ENCODE peak calls at places on chromosomes 12 and 14, in five cellular contexts. One of them, this sample, is unnamed.
A peak's percentile ranks its signal among the peaks of the same experiment; 100 is the strongest.

GRCh38 chr12:127712561-127712960 is 554.4 kb upstream of the TMEM132C start:
- DNase-seq in dermis blood vessel endothelial cell: no peak
- DNase-seq in left cardiac atrium: no peak
- DNase-seq in GDM1: no peak
- DNase-seq in non-pigmented ciliary epithelial cell: no peak
- DNase-seq in this sample: no peak

GRCh38 chr12:119096429-119097202 is 82.1 kb upstream of the HSPB8 start:
- DNase-seq in GDM1: no peak
- DNase-seq in non-pigmented ciliary epithelial cell: no peak
- DNase-seq in dermis blood vessel endothelial cell: no peak
- DNase-seq in left cardiac atrium: no peak
- DNase-seq in this sample: no peak

GRCh38 chr12:98352218-98352811 is 163.1 kb upstream of the TMPO start:
- DNase-seq in GDM1: no peak
- DNase-seq in left cardiac atrium: no peak
- DNase-seq in non-pigmented ciliary epithelial cell: peak; percentile 93
- DNase-seq in dermis blood vessel endothelial cell: peak; percentile 69
- DNase-seq in this sample: no peak

GRCh38 chr14:90651405-90651804 is 164.8 kb downstream of the TTC7B start:
- DNase-seq in GDM1: no peak
- DNase-seq in dermis blood vessel endothelial cell: no peak
- DNase-seq in non-pigmented ciliary epithelial cell: no peak
- DNase-seq in left cardiac atrium: no peak
- DNase-seq in this sample: no peak

GRCh38 chr14:70822706-70823185 is 13.4 kb upstream of the MAP3K9 start:
- DNase-seq in GDM1: no peak
- DNase-seq in dermis blood vessel endothelial cell: no peak
- DNase-seq in left cardiac atrium: peak; percentile 58
- DNase-seq in non-pigmented ciliary epithelial cell: no peak
- DNase-seq in this sample: peak; percentile 67

GRCh38 chr12:124293286-124294003 is 1.4 kb upstream of the RFLNA start:
- DNase-seq in non-pigmented ciliary epithelial cell: no peak
- DNase-seq in left cardiac atrium: no peak
- DNase-seq in GDM1: no peak
- DNase-seq in dermis blood vessel endothelial cell: no peak
- DNase-seq in this sample: no peak

GRCh38 chr14:63777024-63777423 is 49.2 kb upstream of the SGPP1 start:
- DNase-seq in non-pigmented ciliary epithelial cell: peak; percentile 22
- DNase-seq in left cardiac atrium: no peak
- DNase-seq in GDM1: no peak
- DNase-seq in dermis blood vessel endothelial cell: peak; percentile 70
- DNase-seq in this sample: no peak

GRCh38 chr14:53192023-53192422 is 38.9 kb upstream of the DDHD1 start:
- DNase-seq in GDM1: no peak
- DNase-seq in dermis blood vessel endothelial cell: no peak
- DNase-seq in left cardiac atrium: no peak
- DNase-seq in non-pigmented ciliary epithelial cell: no peak
- DNase-seq in this sample: no peak

GRCh38 chr12:131050463-131051154 is 96.9 kb downstream of the ADGRD1 start:
- DNase-seq in non-pigmented ciliary epithelial cell: no peak
- DNase-seq in dermis blood vessel endothelial cell: peak; percentile 2
- DNase-seq in GDM1: no peak
- DNase-seq in left cardiac atrium: no peak
- DNase-seq in this sample: no peak

GRCh38 chr12:130990034-130990433 is 36.3 kb downstream of the ADGRD1 start:
- DNase-seq in non-pigmented ciliary epithelial cell: no peak
- DNase-seq in GDM1: no peak
- DNase-seq in left cardiac atrium: no peak
- DNase-seq in dermis blood vessel endothelial cell: no peak
- DNase-seq in this sample: no peak

GRCh38 chr12:11922361-11922760 is 148.4 kb upstream of the BCL2L14 start:
- DNase-seq in left cardiac atrium: no peak
- DNase-seq in non-pigmented ciliary epithelial cell: no peak
- DNase-seq in GDM1: no peak
- DNase-seq in dermis blood vessel endothelial cell: no peak
- DNase-seq in this sample: no peak

GRCh38 chr12:124786065-124786964 is 77.3 kb downstream of the SCARB1 start:
- DNase-seq in dermis blood vessel endothelial cell: peak; percentile 90
- DNase-seq in GDM1: no peak
- DNase-seq in left cardiac atrium: peak; percentile 90
- DNase-seq in non-pigmented ciliary epithelial cell: no peak
- DNase-seq in this sample: no peak

GRCh38 chr14:104280902-104281767 is 142.7 kb downstream of the KIF26A start:
- DNase-seq in non-pigmented ciliary epithelial cell: no peak
- DNase-seq in dermis blood vessel endothelial cell: no peak
- DNase-seq in GDM1: no peak
- DNase-seq in left cardiac atrium: no peak
- DNase-seq in this sample: no peak

GRCh38 chr14:69943084-69943797 is 64.0 kb downstream of the SMOC1 start:
- DNase-seq in non-pigmented ciliary epithelial cell: no peak
- DNase-seq in dermis blood vessel endothelial cell: no peak
- DNase-seq in left cardiac atrium: no peak
- DNase-seq in GDM1: no peak
- DNase-seq in this sample: no peak

GRCh38 chr12:6193853-6194815 is 6.1 kb upstream of the CD9 start:
- DNase-seq in non-pigmented ciliary epithelial cell: no peak
- DNase-seq in GDM1: peak; percentile 15
- DNase-seq in dermis blood vessel endothelial cell: peak; percentile 65
- DNase-seq in left cardiac atrium: no peak
- DNase-seq in this sample: peak; percentile 47

GRCh38 chr12:104370989-104371870 is 67.7 kb downstream of the EID3 start:
- DNase-seq in left cardiac atrium: no peak
- DNase-seq in non-pigmented ciliary epithelial cell: no peak
- DNase-seq in GDM1: no peak
- DNase-seq in dermis blood vessel endothelial cell: peak; percentile 81
- DNase-seq in this sample: peak; percentile 1

GRCh38 chr12:26845057-26845666 is 12.2 kb upstream of the ITPR2 start:
- DNase-seq in left cardiac atrium: peak; percentile 77
- DNase-seq in dermis blood vessel endothelial cell: peak; percentile 81
- DNase-seq in non-pigmented ciliary epithelial cell: no peak
- DNase-seq in GDM1: no peak
- DNase-seq in this sample: peak; percentile 44

GRCh38 chr14:101037021-101037817 is 133.7 kb upstream of the RTL1 start:
- DNase-seq in GDM1: no peak
- DNase-seq in left cardiac atrium: no peak
- DNase-seq in non-pigmented ciliary epithelial cell: no peak
- DNase-seq in dermis blood vessel endothelial cell: no peak
- DNase-seq in this sample: no peak

GRCh38 chr12:4032906-4033628 is 159.9 kb upstream of the PARP11 start:
- DNase-seq in non-pigmented ciliary epithelial cell: no peak
- DNase-seq in GDM1: no peak
- DNase-seq in left cardiac atrium: no peak
- DNase-seq in dermis blood vessel endothelial cell: no peak
- DNase-seq in this sample: no peak

GRCh38 chr12:66678640-66679268 is at the start of gene GRIP1:
- DNase-seq in left cardiac atrium: no peak
- DNase-seq in non-pigmented ciliary epithelial cell: no peak
- DNase-seq in GDM1: no peak
- DNase-seq in dermis blood vessel endothelial cell: no peak
- DNase-seq in this sample: no peak

GRCh38 chr14:65223636-65224035 is 121.3 kb upstream of the MAX start:
- DNase-seq in dermis blood vessel endothelial cell: no peak
- DNase-seq in GDM1: no peak
- DNase-seq in non-pigmented ciliary epithelial cell: no peak
- DNase-seq in left cardiac atrium: no peak
- DNase-seq in this sample: no peak

GRCh38 chr12:111298583-111299436 is 70.1 kb downstream of the PHETA1 start:
- DNase-seq in non-pigmented ciliary epithelial cell: no peak
- DNase-seq in left cardiac atrium: peak; percentile 44
- DNase-seq in GDM1: no peak
- DNase-seq in dermis blood vessel endothelial cell: peak; percentile 78
- DNase-seq in this sample: peak; percentile 75

GRCh38 chr14:61281911-61282310 is 773 bp upstream of the TMEM30B start:
- DNase-seq in non-pigmented ciliary epithelial cell: no peak
- DNase-seq in GDM1: no peak
- DNase-seq in dermis blood vessel endothelial cell: no peak
- DNase-seq in left cardiac atrium: no peak
- DNase-seq in this sample: no peak

GRCh38 chr12:70759161-70759918 is 122.1 kb upstream of the PTPRB start:
- DNase-seq in dermis blood vessel endothelial cell: no peak
- DNase-seq in left cardiac atrium: no peak
- DNase-seq in GDM1: no peak
- DNase-seq in non-pigmented ciliary epithelial cell: no peak
- DNase-seq in this sample: no peak

GRCh38 chr12:53937596-53938275 is 895 bp upstream of the HOXC13 start:
- DNase-seq in left cardiac atrium: no peak
- DNase-seq in non-pigmented ciliary epithelial cell: no peak
- DNase-seq in dermis blood vessel endothelial cell: no peak
- DNase-seq in GDM1: no peak
- DNase-seq in this sample: no peak

GRCh38 chr12:88111074-88111652 is 30.7 kb downstream of the CEP290 start:
- DNase-seq in non-pigmented ciliary epithelial cell: no peak
- DNase-seq in left cardiac atrium: no peak
- DNase-seq in dermis blood vessel endothelial cell: peak; percentile 68
- DNase-seq in GDM1: no peak
- DNase-seq in this sample: peak; percentile 46

GRCh38 chr12:92845320-92845719 is 83.8 kb downstream of the EEA1 start:
- DNase-seq in dermis blood vessel endothelial cell: no peak
- DNase-seq in GDM1: no peak
- DNase-seq in non-pigmented ciliary epithelial cell: no peak
- DNase-seq in left cardiac atrium: no peak
- DNase-seq in this sample: no peak

GRCh38 chr12:50314629-50315312 is 31.5 kb upstream of the LIMA1 start:
- DNase-seq in GDM1: no peak
- DNase-seq in non-pigmented ciliary epithelial cell: peak; percentile 35
- DNase-seq in left cardiac atrium: no peak
- DNase-seq in dermis blood vessel endothelial cell: peak; percentile 78
- DNase-seq in this sample: peak; percentile 64

GRCh38 chr14:61712137-61712536 is 16.8 kb downstream of the HIF1A start:
- DNase-seq in dermis blood vessel endothelial cell: no peak
- DNase-seq in GDM1: no peak
- DNase-seq in left cardiac atrium: no peak
- DNase-seq in non-pigmented ciliary epithelial cell: no peak
- DNase-seq in this sample: no peak

GRCh38 chr12:119809023-119809422 is 68.1 kb downstream of the CIT start:
- DNase-seq in GDM1: no peak
- DNase-seq in dermis blood vessel endothelial cell: peak; percentile 8
- DNase-seq in non-pigmented ciliary epithelial cell: no peak
- DNase-seq in left cardiac atrium: no peak
- DNase-seq in this sample: no peak

This sample was measured in NB4.